ENCODE peak calls at places on chromosomes 1 and 21, in five cellular contexts. One of them, this sample, is unnamed.

GRCh38 chr1:173573596-173573995 is 29.3 kb downstream of the SLC9C2 start:
- DNase-seq in body of pancreas: no peak
- DNase-seq in breast epithelium: no peak
- DNase-seq in heart left ventricle: no peak
- DNase-seq in uterus: no peak
- DNase-seq in this sample: no peak

GRCh38 chr1:170692866-170693575 is 29.1 kb downstream of the PRRX1 start:
- DNase-seq in body of pancreas: no peak
- DNase-seq in breast epithelium: no peak
- DNase-seq in heart left ventricle: no peak
- DNase-seq in uterus: no peak
- DNase-seq in this sample: no peak

GRCh38 chr21:33121715-33122475 is 52.0 kb downstream of the OLIG1 start:
- DNase-seq in body of pancreas: no peak
- DNase-seq in breast epithelium: peak
- DNase-seq in heart left ventricle: no peak
- DNase-seq in uterus: no peak
- DNase-seq in this sample: no peak

GRCh38 chr1:99621340-99621901 is 24.5 kb upstream of the PALMD start:
- DNase-seq in body of pancreas: no peak
- DNase-seq in breast epithelium: no peak
- DNase-seq in heart left ventricle: no peak
- DNase-seq in uterus: no peak
- DNase-seq in this sample: no peak

GRCh38 chr1:25952851-25953401 is 44.9 kb downstream of the PAFAH2 start:
- DNase-seq in body of pancreas: no peak
- DNase-seq in breast epithelium: no peak
- DNase-seq in heart left ventricle: peak
- DNase-seq in uterus: no peak
- DNase-seq in this sample: no peak

GRCh38 chr1:237873487-237873927 is 17.2 kb downstream of the ZP4 start:
- DNase-seq in body of pancreas: no peak
- DNase-seq in breast epithelium: no peak
- DNase-seq in heart left ventricle: no peak
- DNase-seq in uterus: no peak
- DNase-seq in this sample: no peak

GRCh38 chr1:39488801-39489566 is 2.5 kb upstream of the BMP8A start:
- DNase-seq in body of pancreas: no peak
- DNase-seq in breast epithelium: no peak
- DNase-seq in heart left ventricle: no peak
- DNase-seq in uterus: no peak
- DNase-seq in this sample: no peak

GRCh38 chr1:35481229-35481628 is 76.0 kb downstream of the KIAA0319L start:
- DNase-seq in body of pancreas: no peak
- DNase-seq in breast epithelium: no peak
- DNase-seq in heart left ventricle: no peak
- DNase-seq in uterus: no peak
- DNase-seq in this sample: no peak

GRCh38 chr21:27298465-27298864 is 331.6 kb upstream of the ADAMTS5 start:
- DNase-seq in body of pancreas: no peak
- DNase-seq in breast epithelium: no peak
- DNase-seq in heart left ventricle: no peak
- DNase-seq in uterus: no peak
- DNase-seq in this sample: no peak

GRCh38 chr1:7915826-7916225 is 24.8 kb downstream of the TNFRSF9 start:
- DNase-seq in body of pancreas: no peak
- DNase-seq in breast epithelium: no peak
- DNase-seq in heart left ventricle: no peak
- DNase-seq in uterus: no peak
- DNase-seq in this sample: no peak

GRCh38 chr1:108983114-108983513 is 19.8 kb upstream of the CLCC1 start:
- DNase-seq in body of pancreas: no peak
- DNase-seq in breast epithelium: no peak
- DNase-seq in heart left ventricle: no peak
- DNase-seq in uterus: no peak
- DNase-seq in this sample: no peak

GRCh38 chr1:149888999-149889289 is 10.4 kb upstream of the BOLA1 start:
- DNase-seq in body of pancreas: peak
- DNase-seq in breast epithelium: peak
- DNase-seq in heart left ventricle: peak
- DNase-seq in uterus: peak
- DNase-seq in this sample: no peak

GRCh38 chr21:34814529-34814951 is 145.7 kb downstream of the CLIC6 start:
- DNase-seq in body of pancreas: no peak
- DNase-seq in breast epithelium: peak
- DNase-seq in heart left ventricle: no peak
- DNase-seq in uterus: no peak
- DNase-seq in this sample: no peak

GRCh38 chr1:54980528-54981241 is at the start of gene TMEM61:
- DNase-seq in body of pancreas: peak
- DNase-seq in breast epithelium: no peak
- DNase-seq in heart left ventricle: no peak
- DNase-seq in uterus: no peak
- DNase-seq in this sample: no peak

GRCh38 chr1:161070737-161071136 is 1.0 kb upstream of the ARHGAP30 start:
- DNase-seq in body of pancreas: no peak
- DNase-seq in breast epithelium: no peak
- DNase-seq in heart left ventricle: no peak
- DNase-seq in uterus: no peak
- DNase-seq in this sample: no peak

GRCh38 chr1:161069201-161069685 is 448 bp downstream of the ARHGAP30 start:
- DNase-seq in body of pancreas: no peak
- DNase-seq in breast epithelium: no peak
- DNase-seq in heart left ventricle: no peak
- DNase-seq in uterus: no peak
- DNase-seq in this sample: no peak

GRCh38 chr1:161066694-161067093 is 3.0 kb downstream of the ARHGAP30 start:
- DNase-seq in body of pancreas: no peak
- DNase-seq in breast epithelium: no peak
- DNase-seq in heart left ventricle: no peak
- DNase-seq in uterus: no peak
- DNase-seq in this sample: no peak

GRCh38 chr1:161069731-161070270 is at the start of gene ARHGAP30:
- DNase-seq in body of pancreas: peak
- DNase-seq in breast epithelium: peak
- DNase-seq in heart left ventricle: peak
- DNase-seq in uterus: peak
- DNase-seq in this sample: peak

DNA sequence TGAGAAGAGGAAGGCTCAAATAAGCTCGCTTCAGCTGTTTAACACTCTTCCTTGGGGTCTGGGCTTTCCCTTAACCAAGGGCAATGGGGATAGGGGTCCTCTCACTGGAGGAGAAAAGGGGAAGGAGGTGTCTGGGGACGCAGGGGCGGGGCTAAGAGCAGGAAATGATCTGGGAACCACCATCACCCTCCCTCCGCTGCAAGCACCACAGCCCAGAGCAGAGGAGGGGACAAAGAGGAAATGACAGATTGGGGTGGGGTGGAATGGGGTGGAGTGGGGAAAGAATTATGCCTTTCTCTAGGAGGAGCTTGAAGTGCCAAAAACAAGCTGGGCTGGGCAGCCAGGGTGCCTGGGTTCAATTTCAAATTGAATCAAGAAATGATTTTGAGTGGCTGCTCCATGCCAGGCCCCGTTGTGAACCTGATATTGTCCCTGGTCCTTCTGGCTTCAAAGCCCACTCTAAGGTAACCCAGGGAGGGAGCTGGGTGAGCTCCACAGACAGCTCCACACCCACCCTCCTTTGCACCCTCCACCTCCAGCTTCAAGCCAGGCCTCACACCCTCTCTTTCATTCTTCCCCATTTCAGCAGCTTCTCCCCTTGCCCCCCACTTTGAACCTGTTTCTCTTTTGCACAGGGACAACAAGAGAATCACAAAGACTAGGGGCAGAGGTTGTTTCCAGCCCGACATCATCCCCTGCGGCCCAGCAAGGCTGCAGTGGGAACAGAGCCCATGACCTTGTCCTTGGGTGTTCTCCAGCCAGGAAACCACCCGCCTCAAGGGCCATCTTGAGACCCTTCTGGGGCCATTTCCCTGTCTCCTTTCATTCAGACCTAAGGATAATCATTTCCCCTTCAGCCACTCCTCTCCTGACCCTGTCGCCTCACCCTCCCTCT is 1.1 kb downstream of the ARHGAP30 start:
- DNase-seq in body of pancreas: peak
- DNase-seq in breast epithelium: no peak
- DNase-seq in heart left ventricle: peak
- DNase-seq in uterus: no peak
- DNase-seq in this sample: no peak
- TF ChIP-seq POLR2A in body of pancreas: no peak
- TF ChIP-seq POLR2A in breast epithelium: no peak
- TF ChIP-seq POLR2A in heart left ventricle: no peak
- TF ChIP-seq POLR2A in uterus: no peak
- TF ChIP-seq POLR2A in this sample: no peak

DNA sequence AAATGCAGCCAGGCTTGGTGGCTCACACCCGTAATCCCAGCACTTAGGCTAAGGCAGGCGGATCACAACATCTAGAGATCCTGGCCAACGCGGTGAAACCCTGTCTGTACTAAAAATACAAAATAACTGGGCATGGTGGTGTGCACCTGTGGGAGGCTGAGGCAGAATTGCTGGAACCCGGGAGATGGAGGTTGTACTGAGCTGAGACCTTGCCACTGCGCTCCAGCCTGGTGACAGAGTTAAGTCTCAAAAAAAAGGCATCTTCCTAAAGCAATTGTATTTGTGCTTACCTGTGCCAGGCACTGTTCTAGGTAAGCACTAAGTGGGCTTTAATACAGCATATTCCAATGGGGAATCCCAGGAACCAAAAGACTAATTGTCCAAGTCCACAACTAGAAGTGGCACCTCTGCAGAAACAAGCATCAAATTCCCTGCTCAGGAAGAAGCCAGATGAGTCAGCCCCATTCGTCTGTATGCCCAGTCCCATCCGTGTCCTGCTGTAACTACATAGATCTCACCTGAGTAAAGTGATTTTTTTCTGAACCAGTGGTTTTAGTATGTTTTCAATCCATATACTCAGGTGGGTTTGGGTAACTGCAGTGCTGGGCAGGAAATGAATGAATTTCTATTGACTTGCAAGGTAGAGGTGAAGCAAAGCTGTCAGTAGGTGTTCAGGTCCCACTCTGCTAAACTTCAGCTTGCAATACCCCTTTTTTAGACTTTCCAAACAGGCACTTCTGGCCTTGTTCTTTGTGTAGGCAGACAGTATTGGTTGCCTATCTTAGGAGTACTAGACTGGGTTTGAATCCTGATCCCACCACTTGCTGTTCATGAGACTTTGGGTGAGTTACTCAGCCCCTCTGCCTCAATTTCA is 4.7 kb downstream of the RCC1 start:
- DNase-seq in body of pancreas: no peak
- DNase-seq in breast epithelium: no peak
- DNase-seq in heart left ventricle: no peak
- DNase-seq in uterus: no peak
- DNase-seq in this sample: no peak
- H3K4me3 ChIP-seq in body of pancreas: no peak
- H3K4me3 ChIP-seq in breast epithelium: no peak
- H3K4me3 ChIP-seq in heart left ventricle: no peak
- H3K4me3 ChIP-seq in uterus: no peak
- H3K4me3 ChIP-seq in this sample: no peak

GRCh38 chr1:60697204-60697994 is 385.0 kb upstream of the NFIA start:
- DNase-seq in body of pancreas: no peak
- DNase-seq in breast epithelium: no peak
- DNase-seq in heart left ventricle: no peak
- DNase-seq in uterus: no peak
- DNase-seq in this sample: no peak
- TF ChIP-seq POLR2A in body of pancreas: no peak
- TF ChIP-seq POLR2A in breast epithelium: no peak
- TF ChIP-seq POLR2A in heart left ventricle: no peak
- TF ChIP-seq POLR2A in uterus: no peak
- TF ChIP-seq POLR2A in this sample: no peak

GRCh38 chr1:196651079-196651478 is 764 bp upstream of the CFH start:
- DNase-seq in body of pancreas: no peak
- DNase-seq in breast epithelium: no peak
- DNase-seq in heart left ventricle: no peak
- DNase-seq in uterus: no peak
- DNase-seq in this sample: no peak

GRCh38 chr1:196655494-196655893 is 3.7 kb downstream of the CFH start:
- DNase-seq in body of pancreas: no peak
- DNase-seq in breast epithelium: no peak
- DNase-seq in heart left ventricle: no peak
- DNase-seq in uterus: no peak
- DNase-seq in this sample: no peak

GRCh38 chr1:196651637-196652215 is at the start of gene CFH:
- DNase-seq in body of pancreas: no peak
- DNase-seq in breast epithelium: no peak
- DNase-seq in heart left ventricle: no peak
- DNase-seq in uterus: no peak
- DNase-seq in this sample: no peak

GRCh38 chr1:196655037-196655436 is 3.2 kb downstream of the CFH start:
- DNase-seq in body of pancreas: no peak
- DNase-seq in breast epithelium: no peak
- DNase-seq in heart left ventricle: no peak
- DNase-seq in uterus: no peak
- DNase-seq in this sample: no peak

GRCh38 chr1:196654271-196654670 is 2.4 kb downstream of the CFH start:
- DNase-seq in body of pancreas: no peak
- DNase-seq in breast epithelium: no peak
- DNase-seq in heart left ventricle: no peak
- DNase-seq in uterus: no peak
- DNase-seq in this sample: no peak
- H3K4me3 ChIP-seq in body of pancreas: no peak
- H3K4me3 ChIP-seq in breast epithelium: no peak
- H3K4me3 ChIP-seq in heart left ventricle: peak
- H3K4me3 ChIP-seq in uterus: peak
- H3K4me3 ChIP-seq in this sample: no peak

This sample was measured in tibial nerve.